ENCODE peak calls at places on chromosomes 6 and 20, in six cellular contexts. K is cardiac muscle cell, U is choroid plexus epithelial cell, N is mesothelial cell of epicardium, F is nephron progenitor cell, E is endothelial cell. W is an unnamed sample.

GRCh38 chr6:144753023-144753705 is 468.0 kb downstream of the UTRN start:
- DNase-seq in K (no peak), U (no peak), N (no peak), F (no peak), E (no peak), W (no peak)

GRCh38 chr6:145814035-145814500 is 527 bp downstream of the FBXO30 start:
- DNase-seq in K (no peak), U (no peak), N (peak; percentile 27), F (no peak), E (no peak), W (peak; percentile 16)

GRCh38 chr6:20811112-20811746 is 277.0 kb downstream of the CDKAL1 start:
- DNase-seq in K (peak; percentile 99), U (peak; percentile 99), N (no peak), F (no peak), E (peak; percentile 7), W (peak; percentile 22)

GRCh38 chr6:11918739-11919605 is 93.1 kb upstream of the HIVEP1 start:
- DNase-seq in K (no peak), U (no peak), N (no peak), F (no peak), E (no peak), W (no peak)

GRCh38 chr6:10248378-10248843 is 166.5 kb downstream of the TFAP2A start:
- DNase-seq in K (no peak), U (peak; percentile 23), N (no peak), F (no peak), E (no peak), W (no peak)

GRCh38 chr6:11207199-11207968 is 25.1 kb downstream of the NEDD9 start:
- DNase-seq in K (peak; percentile 98), U (peak; percentile 99), N (no peak), F (no peak), E (no peak), W (no peak)

GRCh38 chr6:93721386-93722048 is 302.2 kb upstream of the EPHA7 start:
- DNase-seq in K (peak; percentile 53), U (peak; percentile 87), N (no peak), F (peak; percentile 11), E (peak; percentile 30), W (no peak)

GRCh38 chr20:555933-556332 is 12.3 kb upstream of the CSNK2A1 start:
- DNase-seq in K (peak; percentile 50), U (peak; percentile 59), N (no peak), F (no peak), E (no peak), W (no peak)

GRCh38 chr20:62350098-62350628 is 16.9 kb downstream of the LAMA5 start:
- DNase-seq in K (no peak), U (no peak), N (no peak), F (no peak), E (no peak), W (no peak)

GRCh38 chr6:11096109-11096508 is 2.5 kb downstream of the SMIM13 start:
- DNase-seq in K (peak; percentile 90), U (peak; percentile 93), N (no peak), F (no peak), E (no peak), W (peak; percentile 27)

GRCh38 chr20:14698125-14698524 is 360.7 kb upstream of the FLRT3 start:
- DNase-seq in K (no peak), U (no peak), N (no peak), F (no peak), E (no peak), W (no peak)

GRCh38 chr6:81937296-81937937 is 184.9 kb upstream of the TENT5A start:
- DNase-seq in K (no peak), U (peak; percentile 19), N (no peak), F (no peak), E (no peak), W (no peak)

GRCh38 chr20:32972181-32973076 is 31.8 kb downstream of the SUN5 start:
- DNase-seq in K (no peak), U (peak; percentile 5), N (no peak), F (no peak), E (peak; percentile 41), W (peak; percentile 95)

GRCh38 chr6:41466437-41466990 is 79.7 kb upstream of the FOXP4 start:
- DNase-seq in K (peak; percentile 74), U (peak; percentile 62), N (no peak), F (no peak), E (no peak), W (no peak)

GRCh38 chr6:3887150-3887700 is 38.1 kb downstream of the FAM50B start:
- DNase-seq in K (peak; percentile 67), U (peak; percentile 75), N (no peak), F (no peak), E (no peak), W (no peak)

GRCh38 chr6:40931927-40932326 is 107.1 kb downstream of the UNC5CL start:
- DNase-seq in K (no peak), U (no peak), N (no peak), F (no peak), E (no peak), W (no peak)

GRCh38 chr6:26473758-26474438 is 16.1 kb downstream of the BTN2A1 start:
- DNase-seq in K (peak; percentile 97), U (peak; percentile 98), N (no peak), F (peak; percentile 64), E (peak; percentile 11), W (peak; percentile 88)

GRCh38 chr6:147604373-147604772 is 95.9 kb downstream of the SAMD5 start:
- DNase-seq in K (peak; percentile 5), U (peak; percentile 8), N (no peak), F (no peak), E (no peak), W (no peak)

GRCh38 chr20:19083136-19083621 is 129.3 kb upstream of the SLC24A3 start:
- DNase-seq in K (no peak), U (no peak), N (no peak), F (no peak), E (no peak), W (no peak)

GRCh38 chr20:19456600-19457390 is 244.4 kb downstream of the SLC24A3 start:
- DNase-seq in K (no peak), U (no peak), N (no peak), F (no peak), E (no peak), W (no peak)

GRCh38 chr6:3620937-3621336 is 130.6 kb downstream of the PXDC1 start:
- DNase-seq in K (no peak), U (no peak), N (no peak), F (no peak), E (no peak), W (no peak)

GRCh38 chr20:61297981-61298380 is 45.9 kb downstream of the CDH4 start:
- DNase-seq in K (peak; percentile 12), U (peak; percentile 65), N (no peak), F (no peak), E (no peak), W (no peak)

DNA sequence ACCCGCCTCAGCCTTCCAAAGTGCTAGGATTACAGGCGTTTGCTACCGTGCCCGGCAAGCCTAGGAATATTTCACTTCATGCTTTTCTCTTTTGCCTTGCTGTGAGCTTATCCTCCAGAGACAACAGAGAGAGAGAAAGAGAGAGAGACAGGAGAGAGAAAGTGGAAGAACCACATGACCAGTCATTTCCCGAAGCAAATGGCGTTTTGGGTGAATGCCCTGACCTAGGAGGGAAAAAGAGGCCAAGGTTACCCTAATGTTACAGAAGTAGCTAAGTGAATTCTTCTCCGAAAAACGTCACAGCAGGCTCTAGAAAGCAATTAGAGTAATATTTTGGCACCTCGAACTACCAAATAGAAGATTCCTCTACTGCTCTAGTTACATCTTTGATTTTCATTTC is 9.1 kb downstream of the SGK1 start:
- DNase-seq in K (no peak), U (no peak), N (no peak), F (no peak), E (no peak), W (no peak)
- TF ChIP-seq CTCF in K (no peak), U (no peak), N (no peak), F (no peak), E (no peak), W (no peak)

DNA sequence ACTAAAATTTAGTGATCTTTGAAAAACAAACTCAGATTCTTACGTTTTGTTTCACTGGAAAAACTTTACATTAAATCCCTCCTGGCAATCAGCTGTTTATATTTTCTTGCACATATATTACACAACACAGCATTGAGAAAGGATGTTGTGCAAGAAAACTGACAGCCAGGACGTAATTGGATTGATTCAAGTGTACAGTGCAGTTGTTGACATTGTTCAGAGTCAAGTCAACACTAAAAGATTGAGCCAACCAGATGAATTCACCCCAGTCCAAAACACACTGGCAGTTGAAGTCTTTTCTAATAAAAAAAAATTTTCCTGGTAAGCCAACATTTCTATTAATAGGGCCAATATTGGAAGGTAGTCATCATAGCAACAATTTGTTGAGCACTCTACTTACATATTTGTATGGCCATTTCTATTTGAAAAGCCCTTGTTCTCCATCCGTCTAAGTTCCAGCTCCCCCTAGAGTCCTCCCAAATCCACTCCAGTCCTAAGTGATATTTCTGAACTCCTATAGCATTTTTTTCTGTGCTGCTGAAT is 20.9 kb upstream of the VNN1 start:
- DNase-seq in K (peak; percentile 78), U (peak; percentile 76), N (no peak), F (no peak), E (no peak), W (no peak)
- TF ChIP-seq CTCF in K (peak; percentile 46), U (peak; percentile 59), N (no peak), F (no peak), E (no peak), W (no peak)

DNA sequence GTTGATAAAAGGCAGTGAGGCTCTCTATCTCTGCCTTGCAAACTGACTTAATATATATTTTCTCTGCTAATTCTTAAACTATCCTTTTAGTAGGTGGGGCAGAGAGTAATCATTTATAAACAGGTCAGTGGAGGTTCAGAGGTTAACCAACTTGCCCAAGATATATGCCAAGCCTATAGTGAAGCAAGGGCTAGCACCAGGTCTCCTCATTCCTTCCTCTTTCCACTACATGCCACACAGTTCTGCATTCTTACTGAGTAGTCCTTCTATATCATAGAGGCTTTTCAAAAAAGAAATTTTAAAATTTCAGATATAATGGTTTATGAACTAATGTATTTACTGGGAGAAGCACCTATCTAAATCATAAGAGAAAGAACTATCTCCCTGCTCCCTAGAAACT is 8.5 kb downstream of the ARG1 start:
- DNase-seq in K (no peak), U (no peak), N (no peak), F (no peak), E (no peak), W (no peak)
- TF ChIP-seq CTCF in K (no peak), U (no peak), N (no peak), F (no peak), E (no peak), W (no peak)

GRCh38 chr6:45351076-45351475 is 22.9 kb downstream of the RUNX2 start:
- DNase-seq in K (no peak), U (no peak), N (no peak), F (no peak), E (no peak), W (no peak)

GRCh38 chr6:45353654-45354053 is 24.1 kb downstream of the SUPT3H start:
- DNase-seq in K (no peak), U (no peak), N (no peak), F (no peak), E (no peak), W (no peak)

GRCh38 chr6:45351667-45352066 is 23.5 kb downstream of the RUNX2 start:
- DNase-seq in K (no peak), U (no peak), N (no peak), F (no peak), E (no peak), W (no peak)

GRCh38 chr6:45344900-45345299 is 16.8 kb downstream of the RUNX2 start:
- DNase-seq in K (no peak), U (no peak), N (no peak), F (no peak), E (no peak), W (no peak)

DNA sequence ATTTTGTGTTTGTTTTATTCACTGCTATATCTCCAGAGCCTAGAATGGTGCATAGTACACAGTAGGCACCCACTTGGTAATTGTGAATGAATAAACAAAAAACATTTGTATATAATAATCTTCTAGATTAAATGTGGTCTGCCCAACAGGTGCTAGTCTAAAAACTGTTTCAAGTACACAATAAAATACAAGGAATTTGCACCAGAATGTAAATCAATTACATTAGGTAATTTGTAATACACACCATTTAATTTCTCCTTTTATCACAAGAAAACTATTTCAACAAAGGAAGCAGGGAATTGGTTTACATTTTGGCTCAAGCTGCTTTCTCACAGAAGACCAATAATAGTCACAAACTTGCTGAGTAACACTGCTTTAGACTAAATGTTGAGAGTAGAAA is 22.1 kb downstream of the RUNX2 start:
- DNase-seq in K (no peak), U (peak; percentile 15), N (no peak), F (no peak), E (no peak), W (no peak)
- TF ChIP-seq CTCF in K (no peak), U (no peak), N (no peak), F (no peak), E (no peak), W (no peak)